ENCODE peak calls at places on chromosomes 7 and 10, in ten cellular contexts. One of them, this sample, is unnamed. For H3K4me1, the result is how much of the 10 kb centered on the place peaks cover.

GRCh38 chr10:102394801-102395676 is 466 bp upstream of the NFKB2 start:
- DNase-seq in stomach: peak
- DNase-seq in colonic mucosa: peak
- DNase-seq in tibial artery: peak
- DNase-seq in uterus: peak
- DNase-seq in fibroblast of lung: peak
- DNase-seq in hepatocyte: peak
- DNase-seq in IMR-90: peak
- DNase-seq in cardiac muscle cell: peak
- DNase-seq in tibial nerve: peak
- DNase-seq in this sample: peak

GRCh38 chr10:99658622-99659030 is 683 bp upstream of the ENTPD7 start:
- DNase-seq in stomach: peak
- DNase-seq in colonic mucosa: peak
- DNase-seq in tibial artery: no peak
- DNase-seq in uterus: peak
- DNase-seq in fibroblast of lung: no peak
- DNase-seq in hepatocyte: peak
- DNase-seq in IMR-90: peak
- DNase-seq in cardiac muscle cell: peak
- DNase-seq in tibial nerve: no peak
- DNase-seq in this sample: no peak

GRCh38 chr10:88092975-88093374 is 229.6 kb downstream of the PTEN start:
- DNase-seq in stomach: peak
- DNase-seq in colonic mucosa: no peak
- DNase-seq in tibial artery: no peak
- DNase-seq in uterus: no peak
- DNase-seq in fibroblast of lung: no peak
- DNase-seq in hepatocyte: peak
- DNase-seq in IMR-90: no peak
- DNase-seq in cardiac muscle cell: no peak
- DNase-seq in tibial nerve: no peak
- DNase-seq in this sample: no peak

GRCh38 chr10:119207713-119208552 is 562 bp downstream of the GRK5 start:
- DNase-seq in stomach: peak
- DNase-seq in colonic mucosa: peak
- DNase-seq in tibial artery: peak
- DNase-seq in uterus: peak
- DNase-seq in fibroblast of lung: peak
- DNase-seq in hepatocyte: peak
- DNase-seq in IMR-90: peak
- DNase-seq in cardiac muscle cell: peak
- DNase-seq in tibial nerve: peak
- DNase-seq in this sample: peak

GRCh38 chr10:101453791-101454718 is 100.1 kb downstream of the BTRC start:
- DNase-seq in stomach: no peak
- DNase-seq in colonic mucosa: no peak
- DNase-seq in tibial artery: no peak
- DNase-seq in uterus: no peak
- DNase-seq in fibroblast of lung: no peak
- DNase-seq in hepatocyte: no peak
- DNase-seq in IMR-90: peak
- DNase-seq in cardiac muscle cell: peak
- DNase-seq in tibial nerve: no peak
- DNase-seq in this sample: no peak

GRCh38 chr10:120386896-120387295 is 70.1 kb upstream of the PLPP4 start:
- DNase-seq in stomach: no peak
- DNase-seq in colonic mucosa: no peak
- DNase-seq in tibial artery: no peak
- DNase-seq in uterus: no peak
- DNase-seq in fibroblast of lung: no peak
- DNase-seq in hepatocyte: no peak
- DNase-seq in IMR-90: no peak
- DNase-seq in cardiac muscle cell: no peak
- DNase-seq in tibial nerve: no peak
- DNase-seq in this sample: no peak

GRCh38 chr7:117982071-117983055 is 109.1 kb upstream of the CTTNBP2 start:
- DNase-seq in stomach: no peak
- DNase-seq in colonic mucosa: no peak
- DNase-seq in tibial artery: no peak
- DNase-seq in uterus: peak
- DNase-seq in fibroblast of lung: no peak
- DNase-seq in hepatocyte: peak
- DNase-seq in IMR-90: no peak
- DNase-seq in cardiac muscle cell: no peak
- DNase-seq in tibial nerve: no peak
- DNase-seq in this sample: no peak

GRCh38 chr10:53490553-53490952 is 718.0 kb upstream of the MBL2 start:
- DNase-seq in stomach: no peak
- DNase-seq in colonic mucosa: no peak
- DNase-seq in tibial artery: no peak
- DNase-seq in uterus: no peak
- DNase-seq in fibroblast of lung: no peak
- DNase-seq in hepatocyte: no peak
- DNase-seq in IMR-90: no peak
- DNase-seq in cardiac muscle cell: no peak
- DNase-seq in tibial nerve: no peak
- DNase-seq in this sample: no peak

GRCh38 chr10:24849537-24850299 is 102.7 kb downstream of the PRTFDC1 start:
- DNase-seq in stomach: no peak
- DNase-seq in colonic mucosa: peak
- DNase-seq in tibial artery: no peak
- DNase-seq in uterus: no peak
- DNase-seq in fibroblast of lung: no peak
- DNase-seq in hepatocyte: no peak
- DNase-seq in IMR-90: no peak
- DNase-seq in cardiac muscle cell: no peak
- DNase-seq in tibial nerve: no peak
- DNase-seq in this sample: no peak

GRCh38 chr10:100636848-100637553 is 101.3 kb downstream of the HIF1AN start:
- DNase-seq in stomach: no peak
- DNase-seq in colonic mucosa: no peak
- DNase-seq in tibial artery: no peak
- DNase-seq in uterus: no peak
- DNase-seq in fibroblast of lung: no peak
- DNase-seq in hepatocyte: no peak
- DNase-seq in IMR-90: no peak
- DNase-seq in cardiac muscle cell: no peak
- DNase-seq in tibial nerve: no peak
- DNase-seq in this sample: no peak

GRCh38 chr7:35781767-35782515 is 18.9 kb upstream of the SEPTIN7 start:
- DNase-seq in stomach: no peak
- DNase-seq in colonic mucosa: no peak
- DNase-seq in tibial artery: no peak
- DNase-seq in uterus: no peak
- DNase-seq in fibroblast of lung: no peak
- DNase-seq in hepatocyte: no peak
- DNase-seq in IMR-90: no peak
- DNase-seq in cardiac muscle cell: no peak
- DNase-seq in tibial nerve: no peak
- DNase-seq in this sample: no peak

GRCh38 chr7:151501676-151502075 is 18.0 kb downstream of the RHEB start:
- DNase-seq in stomach: no peak
- DNase-seq in colonic mucosa: no peak
- DNase-seq in tibial artery: no peak
- DNase-seq in uterus: no peak
- DNase-seq in fibroblast of lung: no peak
- DNase-seq in hepatocyte: no peak
- DNase-seq in IMR-90: no peak
- DNase-seq in cardiac muscle cell: no peak
- DNase-seq in tibial nerve: no peak
- DNase-seq in this sample: no peak

GRCh38 chr7:116337800-116338199 is 127.5 kb downstream of the TES start:
- DNase-seq in stomach: no peak
- DNase-seq in colonic mucosa: no peak
- DNase-seq in tibial artery: no peak
- DNase-seq in uterus: no peak
- DNase-seq in fibroblast of lung: no peak
- DNase-seq in hepatocyte: no peak
- DNase-seq in IMR-90: peak
- DNase-seq in cardiac muscle cell: no peak
- DNase-seq in tibial nerve: no peak
- DNase-seq in this sample: no peak

DNA sequence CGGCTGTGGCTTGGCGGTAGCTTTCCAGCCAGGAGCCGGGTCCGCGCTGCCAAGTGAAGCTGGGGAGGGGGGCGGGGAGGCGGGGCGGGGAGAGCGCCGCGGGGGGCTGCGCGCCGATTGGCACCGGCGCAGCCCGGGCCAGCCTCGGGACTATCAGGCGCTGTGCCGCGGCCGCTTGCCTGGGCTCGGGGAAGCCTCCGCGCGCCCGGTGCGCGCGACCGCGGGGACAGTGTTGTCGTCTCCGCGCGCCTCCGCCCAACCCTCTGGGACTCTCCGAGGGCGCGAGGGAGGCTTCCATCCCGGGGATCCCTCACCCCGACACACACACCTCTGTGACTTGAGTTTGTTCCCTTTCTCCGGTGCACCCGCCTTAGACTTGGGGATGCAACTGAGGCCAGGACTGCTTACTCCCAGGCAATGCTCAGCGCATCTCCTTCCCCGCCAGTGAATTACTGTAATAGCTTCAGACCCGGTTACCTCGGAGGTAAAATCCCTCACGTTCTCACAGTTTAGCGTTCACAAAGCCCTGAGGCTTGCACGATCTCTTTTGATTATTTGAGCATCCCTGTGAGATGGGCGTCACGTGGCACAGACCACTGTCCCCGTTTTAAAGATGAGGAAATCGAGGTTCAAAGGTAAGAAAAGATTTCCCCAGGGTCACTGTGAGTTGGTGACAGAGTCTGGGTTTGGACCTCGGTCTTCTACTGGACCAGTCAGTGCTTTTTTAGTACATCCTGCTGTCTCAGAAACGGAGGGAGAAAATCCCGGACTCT is at the start of gene NKX1-2:
- DNase-seq in stomach: no peak
- DNase-seq in colonic mucosa: no peak
- DNase-seq in tibial artery: no peak
- DNase-seq in uterus: no peak
- DNase-seq in fibroblast of lung: no peak
- DNase-seq in hepatocyte: peak
- DNase-seq in IMR-90: no peak
- DNase-seq in cardiac muscle cell: no peak
- DNase-seq in tibial nerve: no peak
- DNase-seq in this sample: no peak
- H3K4me3 ChIP-seq in stomach: peak
- H3K4me3 ChIP-seq in colonic mucosa: no peak
- H3K4me3 ChIP-seq in tibial artery: no peak
- H3K4me3 ChIP-seq in uterus: no peak
- H3K4me3 ChIP-seq in fibroblast of lung: no peak
- H3K4me3 ChIP-seq in hepatocyte: peak
- H3K4me3 ChIP-seq in IMR-90: no peak
- H3K4me3 ChIP-seq in cardiac muscle cell: peak
- H3K4me3 ChIP-seq in tibial nerve: no peak
- H3K4me3 ChIP-seq in this sample: peak

DNA sequence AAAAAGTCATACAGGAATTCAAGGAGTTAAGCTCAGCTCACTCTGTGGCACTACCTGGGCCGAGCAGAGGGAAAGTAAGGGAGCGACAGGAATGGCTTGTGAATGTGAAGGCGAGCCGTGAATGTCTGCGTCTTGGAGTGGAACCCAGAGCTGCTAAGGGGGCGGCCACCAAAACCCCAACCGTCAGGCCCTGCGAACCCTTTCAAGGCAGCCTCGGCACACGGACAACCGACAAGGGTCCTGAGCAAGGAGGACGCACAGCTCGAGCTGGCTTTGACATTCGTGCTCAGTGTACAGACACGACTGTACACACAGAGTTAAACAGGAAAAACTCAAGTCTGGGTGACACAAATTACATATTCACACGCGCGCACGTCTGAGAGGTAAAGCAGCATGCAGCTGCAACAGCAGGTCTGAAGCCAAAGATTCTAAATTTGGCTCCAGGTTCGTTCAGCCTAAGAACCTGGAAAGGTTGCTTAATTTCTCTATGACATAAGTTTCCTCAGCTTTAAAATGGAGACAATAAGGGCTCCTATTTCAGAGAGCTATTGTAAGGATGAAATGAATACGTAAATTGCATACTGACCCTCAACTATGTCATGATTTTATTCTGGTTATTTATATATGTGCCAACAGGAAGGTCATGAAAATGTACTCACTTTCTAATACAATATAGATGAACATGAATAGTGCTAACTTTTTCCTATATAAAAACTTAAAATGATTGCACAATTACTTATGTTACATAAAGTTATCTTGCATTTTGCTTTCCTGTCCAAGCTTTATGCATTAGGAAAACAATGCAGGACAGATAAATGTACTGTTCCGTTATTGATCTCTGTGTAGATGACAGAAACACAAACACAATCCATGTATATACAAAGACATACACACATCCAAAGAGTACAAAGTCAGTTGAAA is 192.9 kb downstream of the ZMYND11 start:
- DNase-seq in stomach: no peak
- DNase-seq in colonic mucosa: no peak
- DNase-seq in tibial artery: no peak
- DNase-seq in uterus: no peak
- DNase-seq in fibroblast of lung: peak
- DNase-seq in hepatocyte: no peak
- DNase-seq in IMR-90: no peak
- DNase-seq in cardiac muscle cell: no peak
- DNase-seq in tibial nerve: no peak
- DNase-seq in this sample: no peak
- H3K4me1 ChIP-seq in stomach: under half
- H3K4me1 ChIP-seq in colonic mucosa: under half
- H3K4me1 ChIP-seq in tibial artery: under half
- H3K4me1 ChIP-seq in uterus: under half
- H3K4me1 ChIP-seq in fibroblast of lung: under half
- H3K4me1 ChIP-seq in hepatocyte: under half
- H3K4me1 ChIP-seq in IMR-90: under half
- H3K4me1 ChIP-seq in cardiac muscle cell: under half
- H3K4me1 ChIP-seq in tibial nerve: under half
- H3K4me1 ChIP-seq in this sample: under half

DNA sequence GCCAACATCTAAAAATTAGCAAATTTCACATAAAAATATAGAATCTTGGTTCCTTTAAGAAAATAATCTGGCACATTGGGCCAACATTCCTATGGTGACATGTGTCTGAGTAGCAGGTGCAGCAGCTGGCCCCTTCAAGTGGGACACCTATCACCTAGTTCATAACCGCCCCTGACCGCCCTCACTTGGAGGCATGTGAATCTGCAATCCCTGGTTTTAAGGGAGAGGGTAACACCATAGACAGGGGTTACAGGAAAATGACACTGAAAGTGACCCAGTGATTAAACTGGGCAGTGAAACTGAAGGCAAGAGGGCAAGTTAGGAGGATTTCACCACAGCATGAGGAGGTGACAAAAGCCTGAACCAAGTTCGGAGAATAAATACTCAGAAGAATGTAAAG is 1.1 kb downstream of the RSU1 start:
- DNase-seq in stomach: no peak
- DNase-seq in colonic mucosa: peak
- DNase-seq in tibial artery: no peak
- DNase-seq in uterus: no peak
- DNase-seq in fibroblast of lung: peak
- DNase-seq in hepatocyte: no peak
- DNase-seq in IMR-90: no peak
- DNase-seq in cardiac muscle cell: no peak
- DNase-seq in tibial nerve: no peak
- DNase-seq in this sample: no peak
- H3K4me3 ChIP-seq in stomach: peak
- H3K4me3 ChIP-seq in colonic mucosa: peak
- H3K4me3 ChIP-seq in tibial artery: peak
- H3K4me3 ChIP-seq in uterus: peak
- H3K4me3 ChIP-seq in fibroblast of lung: peak
- H3K4me3 ChIP-seq in hepatocyte: no peak
- H3K4me3 ChIP-seq in IMR-90: peak
- H3K4me3 ChIP-seq in cardiac muscle cell: no peak
- H3K4me3 ChIP-seq in tibial nerve: peak
- H3K4me3 ChIP-seq in this sample: peak

GRCh38 chr10:30705625-30706149 is 76.1 kb upstream of the LYZL2 start:
- DNase-seq in stomach: no peak
- DNase-seq in colonic mucosa: no peak
- DNase-seq in tibial artery: no peak
- DNase-seq in uterus: no peak
- DNase-seq in fibroblast of lung: no peak
- DNase-seq in hepatocyte: no peak
- DNase-seq in IMR-90: no peak
- DNase-seq in cardiac muscle cell: no peak
- DNase-seq in tibial nerve: no peak
- DNase-seq in this sample: no peak
- H3K4me1 ChIP-seq in stomach: under half
- H3K4me1 ChIP-seq in colonic mucosa: under half
- H3K4me1 ChIP-seq in tibial artery: under half
- H3K4me1 ChIP-seq in uterus: under half
- H3K4me1 ChIP-seq in fibroblast of lung: under half
- H3K4me1 ChIP-seq in hepatocyte: under half
- H3K4me1 ChIP-seq in IMR-90: under half
- H3K4me1 ChIP-seq in cardiac muscle cell: under half
- H3K4me1 ChIP-seq in tibial nerve: under half
- H3K4me1 ChIP-seq in this sample: under half

This sample was measured in ascending aorta.